ENCODE peak calls at places on chromosomes 4 and X, in six cellular contexts. R is aorta, I is GM12865, E is mesendoderm, B is endothelial cell of umbilical vein, W is heart right ventricle. U is an unnamed sample.

GRCh38 chr4:127313767-127314166 is 319.0 kb upstream of the INTU start:
- DNase-seq in W (no peak), B (no peak), I (no peak), E (no peak), R (no peak), U (no peak)

GRCh38 chr4:143234153-143234552 is 49.4 kb downstream of the USP38 start:
- DNase-seq in B (no peak), E (no peak), W (no peak), I (no peak), R (no peak), U (no peak)

GRCh38 chrX:2502668-2503519 is 2.1 kb upstream of the DHRSX start:
- DNase-seq in B (no peak), E (no peak), I (no peak), R (peak), W (no peak), U (peak)

GRCh38 chr4:14428125-14428524 is 574.2 kb upstream of the CPEB2 start:
- DNase-seq in W (no peak), E (no peak), I (no peak), R (no peak), B (no peak), U (no peak)

GRCh38 chrX:108453841-108454240 is 14.2 kb downstream of the COL4A5 start:
- DNase-seq in I (no peak), R (no peak), E (no peak), W (no peak), B (peak), U (no peak)

GRCh38 chr4:163331629-163332360 is 601 bp downstream of the NPY1R start:
- DNase-seq in I (no peak), E (peak), B (peak), R (peak), W (no peak), U (no peak)

GRCh38 chrX:47748576-47748975 is 88.1 kb upstream of the ZNF81 start:
- DNase-seq in R (no peak), W (no peak), I (no peak), E (no peak), B (no peak), U (no peak)

GRCh38 chr4:41944089-41944488 is 8.9 kb downstream of the TMEM33 start:
- DNase-seq in E (no peak), W (no peak), B (no peak), R (no peak), I (no peak), U (no peak)

GRCh38 chr4:175034986-175035705 is 117.0 kb downstream of the ADAM29 start:
- DNase-seq in B (no peak), E (peak), W (no peak), R (no peak), I (no peak), U (no peak)

GRCh38 chr4:110540606-110541440 is 64.9 kb downstream of the ENPEP start:
- DNase-seq in W (no peak), B (peak), E (no peak), R (no peak), I (no peak), U (no peak)

GRCh38 chrX:153766871-153767673 is 3.0 kb downstream of the PLXNB3 start:
- DNase-seq in W (no peak), I (peak), E (no peak), R (peak), B (no peak), U (peak)

GRCh38 chr4:56414135-56414675 is 21.2 kb downstream of the PPAT start:
- DNase-seq in W (no peak), E (peak), B (no peak), I (no peak), R (no peak), U (no peak)

GRCh38 chrX:45454235-45454634 is 253.6 kb upstream of the DIPK2B start:
- DNase-seq in B (no peak), E (peak), R (no peak), W (no peak), I (no peak), U (no peak)

GRCh38 chrX:27599928-27600327 is 9.8 kb downstream of the DCAF8L2 start:
- DNase-seq in I (no peak), B (peak), W (no peak), R (no peak), E (no peak), U (no peak)

GRCh38 chr4:2799971-2800690 is 7.2 kb downstream of the SH3BP2 start:
- DNase-seq in R (peak), E (no peak), B (no peak), W (no peak), I (peak), U (peak)

GRCh38 chrX:34300871-34301270 is 168.8 kb upstream of the FAM47A start:
- DNase-seq in E (peak), W (peak), B (peak), I (peak), R (no peak), U (no peak)

GRCh38 chrX:135973025-135973547 is 702 bp downstream of the MMGT1 start:
- DNase-seq in R (no peak), B (no peak), I (peak), E (no peak), W (no peak), U (peak)

GRCh38 chrX:18579495-18579894 is 92.4 kb downstream of the RS1 start:
- DNase-seq in R (no peak), B (no peak), W (no peak), I (no peak), E (no peak), U (no peak)

GRCh38 chr4:105241456-105241855 is 94.8 kb downstream of the TET2 start:
- DNase-seq in W (peak), B (no peak), I (no peak), R (peak), E (no peak), U (no peak)

GRCh38 chr4:101284546-101284945 is 62.8 kb downstream of the PPP3CA start:
- DNase-seq in E (no peak), R (no peak), I (no peak), B (peak), W (no peak), U (no peak)

GRCh38 chrX:131441033-131441432 is 102.8 kb upstream of the OR13H1 start:
- DNase-seq in I (no peak), W (no peak), E (no peak), R (no peak), B (no peak), U (no peak)

GRCh38 chr4:110119347-110119746 is 79.1 kb downstream of the ELOVL6 start:
- DNase-seq in R (no peak), W (no peak), I (peak), E (no peak), B (peak), U (no peak)

GRCh38 chr4:40209401-40209800 is 12.6 kb downstream of the RHOH start:
- DNase-seq in I (no peak), B (no peak), R (no peak), W (no peak), E (no peak), U (no peak)

GRCh38 chrX:137432609-137433008 is 133.3 kb upstream of the ZIC3 start:
- DNase-seq in B (no peak), E (peak), R (no peak), I (peak), W (no peak), U (no peak)

GRCh38 chrX:66039916-66040315 is at the start of gene VSIG4:
- DNase-seq in B (no peak), I (no peak), E (no peak), W (no peak), R (no peak), U (peak)

GRCh38 chr4:32991663-32992062 is 2271.5 kb downstream of the PCDH7 start:
- DNase-seq in I (no peak), E (no peak), W (no peak), R (no peak), B (no peak), U (no peak)

GRCh38 chr4:1074077-1074476 is 39.3 kb downstream of the RNF212 start:
- DNase-seq in W (no peak), I (no peak), E (no peak), B (no peak), R (no peak), U (no peak)
- H3K4me3 ChIP-seq in W (no peak), I (no peak), E (no peak), B (no peak), R (no peak), U (no peak)

GRCh38 chrX:42241421-42241820 is 318.1 kb upstream of the CASK start:
- DNase-seq in R (no peak), W (no peak), E (peak), I (no peak), B (no peak), U (no peak)

GRCh38 chrX:42242044-42242443 is 318.7 kb upstream of the CASK start:
- DNase-seq in B (no peak), R (no peak), I (no peak), E (no peak), W (peak), U (no peak)

GRCh38 chrX:42247241-42247640 is 323.9 kb upstream of the CASK start:
- DNase-seq in E (no peak), W (no peak), R (no peak), B (peak), I (peak), U (no peak)

GRCh38 chrX:42248226-42248625 is 324.9 kb upstream of the CASK start:
- DNase-seq in R (no peak), B (no peak), E (no peak), I (no peak), W (no peak), U (no peak)

DNA sequence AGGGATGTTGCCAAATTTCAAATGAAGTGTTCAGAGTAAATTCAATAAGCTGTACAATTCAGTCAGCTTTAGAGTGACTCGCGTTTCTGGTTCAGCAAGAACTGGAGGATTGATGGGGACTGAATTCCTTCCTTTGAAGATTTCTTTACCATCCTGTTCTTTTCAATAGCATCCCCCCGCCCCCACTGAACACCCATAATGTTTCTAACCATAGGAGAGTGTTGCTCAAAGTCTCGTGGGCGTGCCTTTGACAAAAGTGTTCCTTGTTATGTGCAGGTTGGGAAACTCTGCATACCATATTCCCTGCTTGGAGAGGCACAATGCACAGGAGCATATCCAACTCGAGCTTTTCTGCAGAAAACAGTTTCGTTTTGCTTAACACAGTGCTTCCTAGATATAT is 323.5 kb upstream of the CASK start:
- DNase-seq in E (no peak), W (no peak), I (no peak), R (no peak), B (no peak), U (peak)
- H3K4me3 ChIP-seq in E (no peak), W (peak), I (no peak), R (no peak), B (peak), U (no peak)

DNA sequence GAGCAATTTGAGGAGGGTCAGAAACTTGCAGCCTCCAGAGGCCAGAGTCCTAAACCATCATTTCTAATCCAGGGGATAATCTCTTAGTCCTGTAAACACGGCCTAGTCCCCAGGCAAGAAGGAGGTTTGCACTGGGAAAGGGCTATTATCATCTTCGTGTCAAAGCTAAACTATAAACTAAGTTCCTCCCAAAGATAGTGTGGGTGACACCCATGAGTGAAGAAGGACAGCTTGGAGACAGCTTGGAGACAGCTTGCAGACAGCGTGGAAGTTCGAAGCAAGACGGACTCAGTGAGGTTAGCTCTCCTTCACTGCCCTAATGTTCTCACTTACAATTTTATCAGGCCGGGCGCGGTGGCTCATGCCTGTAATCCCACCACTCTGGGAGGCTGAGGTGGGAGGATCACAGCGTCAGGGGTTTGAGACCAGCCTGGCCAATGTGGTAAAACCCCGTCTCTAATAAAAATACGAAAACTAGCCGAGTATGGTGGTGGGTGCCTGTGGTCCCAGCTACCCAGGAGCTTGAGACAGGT is 19.3 kb upstream of the PLCXD1 start:
- DNase-seq in I (no peak), B (no peak), R (peak), W (no peak), E (peak), U (no peak)
- H3K4me3 ChIP-seq in I (no peak), B (no peak), R (no peak), W (peak), E (no peak), U (no peak)

DNA sequence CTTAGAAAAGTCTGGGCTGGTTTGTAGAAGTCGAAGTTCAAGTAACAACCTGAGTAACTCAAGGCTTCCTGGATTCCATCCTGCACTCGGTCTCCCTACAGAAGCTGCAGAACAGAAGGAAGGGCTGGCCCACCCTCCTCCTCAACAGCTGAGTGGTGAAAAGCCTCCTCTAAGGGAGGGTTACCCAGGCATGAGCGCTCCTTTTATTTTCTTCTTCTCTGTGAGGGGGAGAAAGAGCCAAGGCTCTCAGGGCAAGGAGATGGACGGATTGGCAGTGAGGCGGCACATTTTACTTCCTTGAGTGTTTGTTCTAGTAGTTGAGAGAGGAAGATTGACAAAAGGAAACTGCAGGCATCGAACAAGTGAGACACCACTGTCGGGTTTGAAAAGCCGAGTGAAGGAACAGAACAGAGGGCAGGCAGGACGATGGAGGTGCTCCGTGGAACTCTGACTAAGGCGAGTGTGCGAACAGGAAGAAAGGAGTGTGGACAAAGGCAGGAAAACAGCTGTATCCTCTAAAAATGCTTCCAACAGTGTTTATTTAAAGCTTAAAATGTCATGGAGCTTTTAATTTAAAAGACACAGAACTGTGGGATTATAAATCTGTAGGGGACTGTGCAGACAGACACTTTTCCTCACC is 38.4 kb upstream of the STS start:
- DNase-seq in B (peak), E (no peak), R (no peak), W (no peak), I (no peak), U (no peak)
- H3K4me3 ChIP-seq in B (peak), E (no peak), R (no peak), W (no peak), I (no peak), U (no peak)

GRCh38 chrX:118116308-118117068 is at the start of gene KLHL13:
- DNase-seq in B (peak), R (peak), I (peak), E (peak), W (peak), U (peak)
- H3K4me3 ChIP-seq in B (peak), R (peak), I (peak), E (peak), W (peak), U (peak)

DNA sequence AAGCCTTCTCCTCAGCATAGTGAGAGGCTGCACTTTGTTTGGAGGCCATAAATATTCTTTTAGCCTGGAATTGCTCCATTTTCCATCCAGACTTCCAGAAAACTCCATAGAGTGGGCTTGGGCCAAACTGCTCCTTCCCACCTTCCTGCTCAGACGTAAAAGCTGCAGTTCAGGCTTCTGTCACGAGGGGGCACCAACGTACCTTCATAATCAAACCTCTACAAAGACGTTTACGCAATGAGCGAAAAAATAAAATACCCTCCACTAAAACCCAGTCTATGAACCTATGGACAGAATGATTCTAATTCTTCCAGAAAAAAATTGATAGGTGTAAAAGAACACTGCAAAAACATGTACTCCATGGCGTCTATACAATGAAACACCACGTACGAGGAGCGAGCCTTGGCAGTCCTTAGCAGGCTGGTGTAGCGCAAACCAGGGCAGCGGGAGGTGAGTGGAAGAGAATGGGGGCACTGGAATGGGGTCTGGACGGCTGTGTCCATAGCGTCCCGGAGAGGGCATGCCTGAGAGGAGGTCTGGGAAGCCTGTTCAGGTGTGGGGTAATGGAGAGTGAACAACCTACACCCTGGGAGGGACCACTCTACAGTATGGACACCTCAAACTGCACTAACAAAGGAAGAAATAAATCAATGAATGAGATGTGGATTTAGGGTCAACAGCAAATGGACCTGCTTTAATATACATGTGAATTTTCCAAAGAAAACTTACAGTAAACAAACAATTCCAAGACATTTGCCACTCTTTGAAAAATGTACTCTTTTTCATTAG is 14.3 kb upstream of the RAB40A start:
- DNase-seq in R (peak), B (peak), W (peak), I (peak), E (peak), U (no peak)
- H3K4me3 ChIP-seq in R (no peak), B (peak), W (peak), I (no peak), E (no peak), U (peak)